ENCODE peak calls at places on chromosomes 16 and 17, in four cellular contexts. O is WTC11, X is H1, L is K562. U is an unnamed sample.

GRCh38 chr17:64423881-64424280 is 25.0 kb upstream of the MILR1 start:
- DNase-seq in O (no peak), L (no peak), X (no peak), U (no peak)

GRCh38 chr17:50219345-50219744 is 17.9 kb upstream of the COL1A1 start:
- DNase-seq in L (no peak), X (no peak), O (no peak), U (no peak)

GRCh38 chr17:17579691-17580090 is 11.8 kb downstream of the PEMT start:
- DNase-seq in X (no peak), L (no peak), O (no peak), U (no peak)

GRCh38 chr17:288802-289356 is 63.7 kb downstream of the RPH3AL start:
- DNase-seq in X (no peak), O (no peak), L (no peak), U (no peak)

GRCh38 chr17:20085283-20085875 is 76.2 kb downstream of the SPECC1 start:
- DNase-seq in X (no peak), L (no peak), O (no peak), U (no peak)

GRCh38 chr16:30567991-30568638 is 3.4 kb downstream of the ZNF688 start:
- DNase-seq in X (no peak), O (no peak), L (no peak), U (no peak)

GRCh38 chr16:22123759-22124490 is 31.6 kb downstream of the VWA3A start:
- DNase-seq in X (no peak), L (peak), O (no peak), U (no peak)

GRCh38 chr17:63464691-63465090 is 12.2 kb upstream of the ACE start:
- DNase-seq in O (no peak), L (no peak), X (no peak), U (no peak)

GRCh38 chr17:81084691-81085419 is 49.9 kb downstream of the BAIAP2 start:
- DNase-seq in X (no peak), O (no peak), L (no peak), U (no peak)

GRCh38 chr17:77905266-77905665 is 53.2 kb upstream of the TNRC6C start:
- DNase-seq in O (no peak), L (no peak), X (no peak), U (no peak)

GRCh38 chr17:27666831-27667560 is 36.0 kb downstream of the LGALS9 start:
- DNase-seq in X (no peak), L (no peak), O (no peak), U (no peak)

GRCh38 chr17:9223531-9223930 is 202.2 kb downstream of the NTN1 start:
- DNase-seq in X (no peak), L (no peak), O (no peak), U (no peak)

GRCh38 chr17:49959183-49959935 is 9.6 kb upstream of the DLX4 start:
- DNase-seq in O (peak), L (peak), X (no peak), U (no peak)

GRCh38 chr16:1701216-1701878 is 4.6 kb upstream of the MAPK8IP3 start:
- DNase-seq in X (no peak), O (no peak), L (no peak), U (no peak)

GRCh38 chr16:63467513-63467912 is 1431.3 kb upstream of the CDH8 start:
- DNase-seq in X (no peak), L (no peak), O (no peak), U (no peak)

GRCh38 chr16:73020409-73020884 is 27.5 kb downstream of the ZFHX3 start:
- DNase-seq in X (no peak), O (no peak), L (peak), U (no peak)

GRCh38 chr17:59972778-59973177 is 8.2 kb upstream of the RNFT1 start:
- DNase-seq in L (no peak), X (no peak), O (no peak), U (no peak)

GRCh38 chr16:2663553-2664521 is 18.5 kb upstream of the KCTD5 start:
- DNase-seq in O (no peak), L (no peak), X (no peak), U (no peak)

GRCh38 chr17:83055911-83056582 is 23.4 kb upstream of the METRNL start:
- DNase-seq in O (no peak), X (no peak), L (no peak), U (no peak)

GRCh38 chr16:86018487-86018886 is 119.5 kb downstream of the IRF8 start:
- DNase-seq in L (no peak), O (no peak), X (no peak), U (no peak)

GRCh38 chr16:10205688-10206087 is 23.5 kb upstream of the GRIN2A start:
- DNase-seq in X (no peak), L (no peak), O (no peak), U (no peak)

GRCh38 chr16:11079657-11080187 is 135.4 kb downstream of the CLEC16A start:
- DNase-seq in L (no peak), X (no peak), O (no peak), U (peak)

GRCh38 chr16:16096161-16096857 is 127.0 kb downstream of the ABCC6 start:
- DNase-seq in L (no peak), O (no peak), X (no peak), U (no peak)
- TF ChIP-seq TEAD4 in L (no peak), O (no peak), X (no peak), U (no peak)

DNA sequence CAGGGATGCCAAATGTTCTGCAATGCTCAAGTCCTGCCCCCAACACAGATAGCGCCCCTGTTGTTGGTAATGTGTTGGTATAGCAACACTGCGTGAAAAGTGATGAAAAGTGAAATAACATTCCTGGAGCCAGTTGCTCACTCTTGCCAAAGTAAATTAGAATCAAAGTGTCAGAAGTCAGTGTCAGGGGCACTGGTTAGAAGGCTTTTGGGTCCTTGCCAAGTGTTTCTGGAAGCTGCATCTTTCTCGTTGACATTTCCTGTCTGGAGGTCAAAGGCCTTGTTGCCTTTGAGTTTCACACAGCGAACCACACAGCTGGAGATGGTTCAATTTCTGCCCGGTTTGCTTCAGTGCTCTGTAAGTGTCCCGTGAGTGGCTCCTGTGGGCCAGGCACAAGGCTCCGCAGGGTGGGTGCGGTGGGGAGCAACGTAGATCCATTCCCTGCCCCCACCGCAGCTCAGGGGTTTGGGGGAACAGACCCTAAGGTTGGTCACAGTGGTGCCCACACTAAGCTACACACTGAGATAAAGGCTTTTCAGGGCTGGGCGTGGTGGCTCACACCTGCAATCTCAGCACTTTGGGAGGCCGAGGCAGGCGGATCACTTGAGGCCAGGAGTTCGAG is 3.6 kb upstream of the SLC16A5 start:
- DNase-seq in X (no peak), O (no peak), L (no peak), U (peak)
- TF ChIP-seq TEAD4 in X (no peak), O (no peak), L (no peak), U (no peak)

DNA sequence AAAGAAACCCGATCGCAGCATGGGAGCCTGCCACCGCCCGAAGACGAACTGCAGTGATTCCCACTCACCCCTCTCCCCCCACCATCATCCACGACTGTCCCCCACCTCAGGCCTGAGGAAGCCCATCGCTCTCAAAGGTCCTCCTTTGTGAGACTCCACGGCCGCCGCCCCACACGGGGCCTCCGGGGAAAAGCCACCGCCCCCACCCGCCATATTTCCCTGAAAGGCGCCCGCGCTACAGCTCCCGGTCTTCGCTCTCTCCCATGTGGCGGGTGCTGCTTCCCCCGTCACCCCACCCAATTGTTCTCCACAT is 700 bp downstream of the YWHAE start:
- DNase-seq in O (no peak), X (no peak), L (no peak), U (no peak)
- TF ChIP-seq TEAD4 in O (no peak), X (no peak), L (no peak), U (no peak)

GRCh38 chr17:75783069-75783783 is 1.4 kb upstream of the UNK start:
- DNase-seq in X (no peak), L (no peak), O (no peak), U (peak)

GRCh38 chr17:75779250-75779986 is 5.2 kb upstream of the UNK start:
- DNase-seq in O (peak), X (peak), L (peak), U (peak)

GRCh38 chr17:75778861-75779249 is 5.8 kb upstream of the UNK start:
- DNase-seq in X (no peak), L (no peak), O (peak), U (no peak)

GRCh38 chr17:75777243-75777922 is 7.2 kb upstream of the UNK start:
- DNase-seq in L (no peak), O (no peak), X (no peak), U (no peak)

GRCh38 chr17:75779987-75780889 is 4.4 kb upstream of the UNK start:
- DNase-seq in X (no peak), O (no peak), L (no peak), U (no peak)
- TF ChIP-seq TEAD4 in X (no peak), O (no peak), L (no peak), U (no peak)

GRCh38 chr16:14500791-14501190 is 129.3 kb downstream of the PARN start:
- DNase-seq in L (no peak), O (no peak), X (no peak), U (no peak)
- TF ChIP-seq TEAD4 in L (no peak), O (no peak), X (no peak), U (no peak)